ENCODE peak calls at places on chromosomes 3 and 15, in ten cellular contexts. M, P, V, Z, F, K, J, W, X and G are unnamed samples.

GRCh38 chr3:42736531-42736930 is 33.9 kb upstream of the HHATL start:
- DNase-seq in M (no peak), P (no peak), V (no peak), Z (no peak), F (no peak), K (no peak), J (no peak), W (no peak), X (no peak), G (no peak)

GRCh38 chr15:86653344-86654192 is 573.9 kb downstream of the AGBL1 start:
- DNase-seq in M (no peak), P (no peak), V (no peak), Z (no peak), F (no peak), K (no peak), J (no peak), W (no peak), X (no peak), G (no peak)

GRCh38 chr3:152365126-152365525 is 96.4 kb downstream of the MBNL1 start:
- DNase-seq in M (no peak), P (no peak), V (no peak), Z (no peak), F (no peak), K (no peak), J (no peak), W (no peak), X (no peak), G (no peak)

GRCh38 chr15:95620934-95621579 is 709.4 kb upstream of the NR2F2 start:
- DNase-seq in M (peak), P (no peak), V (no peak), Z (no peak), F (no peak), K (no peak), J (peak), W (no peak), X (no peak), G (no peak)

GRCh38 chr3:144031938-144032337 is 60.3 kb downstream of the DIPK2A start:
- DNase-seq in M (no peak), P (no peak), V (no peak), Z (peak), F (peak), K (peak), J (no peak), W (no peak), X (no peak), G (peak)

GRCh38 chr15:40930430-40931299 is 1.5 kb downstream of the DLL4 start:
- DNase-seq in M (no peak), P (no peak), V (peak), Z (peak), F (no peak), K (no peak), J (no peak), W (no peak), X (peak), G (peak)

GRCh38 chr3:119939087-119939486 is 155.2 kb downstream of the GSK3B start:
- DNase-seq in M (no peak), P (no peak), V (no peak), Z (no peak), F (no peak), K (no peak), J (no peak), W (no peak), X (no peak), G (no peak)

GRCh38 chr3:28268989-28269388 is 27.6 kb downstream of the CMC1 start:
- DNase-seq in M (no peak), P (no peak), V (no peak), Z (no peak), F (no peak), K (no peak), J (no peak), W (no peak), X (no peak), G (no peak)

GRCh38 chr3:71226565-71227281 is 356.8 kb downstream of the FOXP1 start:
- DNase-seq in M (no peak), P (no peak), V (no peak), Z (peak), F (no peak), K (no peak), J (peak), W (no peak), X (peak), G (no peak)

GRCh38 chr3:54557538-54558419 is 370.1 kb downstream of the LRTM1 start:
- DNase-seq in M (no peak), P (no peak), V (no peak), Z (no peak), F (no peak), K (no peak), J (no peak), W (no peak), X (no peak), G (no peak)

GRCh38 chr3:188211476-188211875 is 57.5 kb downstream of the LPP start:
- DNase-seq in M (no peak), P (no peak), V (no peak), Z (no peak), F (peak), K (no peak), J (no peak), W (no peak), X (no peak), G (no peak)

GRCh38 chr3:156148946-156149348 is 28.6 kb downstream of the KCNAB1 start:
- DNase-seq in M (peak), P (no peak), V (no peak), Z (no peak), F (no peak), K (no peak), J (no peak), W (peak), X (peak), G (no peak)

GRCh38 chr15:91948001-91948608 is 94.6 kb downstream of the SLCO3A1 start:
- DNase-seq in M (no peak), P (peak), V (no peak), Z (no peak), F (no peak), K (peak), J (no peak), W (no peak), X (no peak), G (no peak)

DNA sequence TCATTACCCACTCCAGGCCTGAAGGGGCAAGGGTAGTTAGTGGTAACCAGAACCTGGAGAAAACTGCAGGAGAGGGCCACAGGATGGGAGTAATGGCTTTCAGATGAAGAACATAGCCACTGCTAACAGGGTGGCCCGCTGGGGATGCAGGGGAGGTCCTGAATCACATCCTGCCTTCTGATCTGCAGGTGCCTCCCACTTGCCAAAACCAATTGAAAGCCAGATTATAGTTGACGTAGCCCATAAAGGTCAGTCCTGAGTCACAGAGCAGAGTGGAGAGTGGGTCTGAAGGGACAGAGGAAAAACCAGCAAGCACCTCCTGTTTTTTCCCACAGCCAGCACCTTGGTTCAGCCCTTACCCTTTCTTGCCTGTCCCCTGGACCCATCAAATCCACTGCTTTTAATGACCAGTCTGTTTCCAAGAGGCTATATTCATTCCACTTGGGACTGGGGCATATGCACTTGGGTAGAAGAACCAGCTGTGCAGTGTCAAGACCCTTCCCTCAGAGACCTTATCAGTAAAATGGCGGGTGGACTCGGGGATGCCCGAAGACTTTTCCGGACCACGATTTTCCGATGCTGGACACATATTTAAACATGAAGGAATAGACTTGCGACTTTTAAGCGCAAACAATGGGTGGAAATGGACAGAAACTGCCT is 605 bp upstream of the SLC35G2 start:
- DNase-seq in M (peak), P (peak), V (peak), Z (peak), F (peak), K (peak), J (no peak), W (no peak), X (peak), G (peak)
- TF ChIP-seq POLR2A in M (no peak), P (peak), V (peak), Z (no peak), F (no peak), K (no peak), J (no peak), W (no peak), X (peak), G (no peak)

GRCh38 chr3:10956991-10957390 is 35.6 kb upstream of the SLC6A1 start:
- DNase-seq in M (peak), P (no peak), V (no peak), Z (no peak), F (no peak), K (no peak), J (no peak), W (no peak), X (no peak), G (peak)
- TF ChIP-seq EP300 in M (no peak), P (no peak), V (no peak), Z (no peak), F (no peak), K (no peak), J (no peak), W (no peak), X (no peak), G (no peak)

DNA sequence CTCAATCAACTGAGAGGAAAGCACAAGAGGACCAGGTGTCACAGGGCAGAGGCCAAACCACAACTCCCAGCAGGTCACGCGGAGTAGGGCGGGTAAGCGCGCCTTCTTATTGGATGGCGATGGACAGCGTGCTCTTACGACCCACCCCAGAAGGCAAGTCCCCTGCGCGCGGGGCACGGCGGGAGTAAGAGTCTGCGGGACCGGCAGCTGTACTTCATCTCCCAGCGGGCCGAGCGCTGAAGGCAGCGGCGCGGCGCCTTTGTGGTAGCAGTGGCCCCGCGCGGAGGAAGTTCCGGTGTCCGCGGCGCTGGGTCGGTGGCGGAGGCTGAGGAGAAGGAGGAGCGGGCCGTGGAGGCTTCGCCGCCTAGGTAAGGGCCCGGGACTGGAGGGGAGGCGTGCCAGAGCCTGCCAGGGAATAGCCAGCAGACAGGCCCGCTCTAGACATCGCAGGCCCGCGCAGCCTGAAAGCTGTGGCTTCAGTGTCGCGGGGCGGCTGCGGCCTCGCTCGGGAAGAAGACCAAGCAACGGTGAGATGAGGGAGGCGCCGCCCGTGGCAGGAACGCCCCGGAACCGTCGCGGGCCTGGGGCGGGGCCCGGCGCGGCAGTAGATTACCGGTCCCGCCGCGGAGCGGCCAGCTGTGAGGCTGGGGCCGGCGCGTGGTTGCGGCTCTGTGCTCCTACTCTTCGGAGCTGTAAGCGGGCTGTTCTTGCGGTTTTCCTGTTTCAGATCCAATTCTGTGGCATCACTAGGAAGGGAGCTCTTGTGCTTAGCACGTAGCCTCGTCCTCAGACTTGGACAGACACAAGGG is at the start of gene RBM6:
- DNase-seq in M (peak), P (peak), V (peak), Z (peak), F (peak), K (peak), J (peak), W (peak), X (peak), G (peak)
- TF ChIP-seq POLR2A in M (peak), P (peak), V (peak), Z (peak), F (peak), K (peak), J (peak), W (peak), X (peak), G (peak)

GRCh38 chr15:89783111-89783860 is 7.2 kb downstream of the MESP2 start:
- DNase-seq in M (no peak), P (no peak), V (no peak), Z (no peak), F (no peak), K (no peak), J (no peak), W (no peak), X (peak), G (no peak)
- TF ChIP-seq EP300 in M (no peak), P (no peak), V (no peak), Z (no peak), F (no peak), K (no peak), J (no peak), W (no peak), X (no peak), G (no peak)